ENCODE peak calls at places on chromosome 2, in seven cellular contexts. One of them, this sample, is unnamed. For H3K4me1, the result is how much of the 10 kb centered on the place peaks cover.

GRCh38 chr2:173553589-173553988 is 198.9 kb downstream of the CDCA7 start:
- DNase-seq in SK-N-SH: no peak
- DNase-seq in heart left ventricle: no peak
- DNase-seq in PC-3: peak
- DNase-seq in BE2C: no peak
- DNase-seq in heart right ventricle: no peak
- DNase-seq in breast epithelium: no peak
- DNase-seq in this sample: no peak

GRCh38 chr2:182186132-182186735 is 200.6 kb downstream of the PPP1R1C start:
- DNase-seq in BE2C: no peak
- DNase-seq in heart right ventricle: no peak
- DNase-seq in heart left ventricle: no peak
- DNase-seq in SK-N-SH: peak
- DNase-seq in breast epithelium: no peak
- DNase-seq in PC-3: peak
- DNase-seq in this sample: no peak

GRCh38 chr2:10269711-10270610 is 32.7 kb upstream of the HPCAL1 start:
- DNase-seq in heart left ventricle: no peak
- DNase-seq in BE2C: no peak
- DNase-seq in SK-N-SH: peak
- DNase-seq in breast epithelium: peak
- DNase-seq in heart right ventricle: no peak
- DNase-seq in PC-3: no peak
- DNase-seq in this sample: no peak

GRCh38 chr2:14560686-14561085 is 71.8 kb upstream of the LRATD1 start:
- DNase-seq in breast epithelium: no peak
- DNase-seq in PC-3: no peak
- DNase-seq in SK-N-SH: no peak
- DNase-seq in heart left ventricle: no peak
- DNase-seq in BE2C: no peak
- DNase-seq in heart right ventricle: no peak
- DNase-seq in this sample: no peak

GRCh38 chr2:132581917-132582316 is 88.1 kb downstream of the LYPD1 start:
- DNase-seq in breast epithelium: no peak
- DNase-seq in BE2C: no peak
- DNase-seq in SK-N-SH: no peak
- DNase-seq in heart left ventricle: no peak
- DNase-seq in heart right ventricle: no peak
- DNase-seq in PC-3: peak
- DNase-seq in this sample: no peak

GRCh38 chr2:182038579-182038978 is 52.9 kb downstream of the PPP1R1C start:
- DNase-seq in BE2C: no peak
- DNase-seq in breast epithelium: no peak
- DNase-seq in heart left ventricle: no peak
- DNase-seq in PC-3: peak
- DNase-seq in SK-N-SH: no peak
- DNase-seq in heart right ventricle: no peak
- DNase-seq in this sample: no peak

GRCh38 chr2:119308793-119309330 is 57.8 kb downstream of the C2orf76 start:
- DNase-seq in SK-N-SH: no peak
- DNase-seq in breast epithelium: no peak
- DNase-seq in PC-3: no peak
- DNase-seq in heart right ventricle: no peak
- DNase-seq in BE2C: no peak
- DNase-seq in heart left ventricle: no peak
- DNase-seq in this sample: no peak

GRCh38 chr2:207995887-207996286 is 29.4 kb downstream of the PLEKHM3 start:
- DNase-seq in SK-N-SH: no peak
- DNase-seq in PC-3: no peak
- DNase-seq in heart left ventricle: no peak
- DNase-seq in heart right ventricle: no peak
- DNase-seq in breast epithelium: no peak
- DNase-seq in BE2C: no peak
- DNase-seq in this sample: no peak

GRCh38 chr2:37631292-37631691 is 40.1 kb downstream of the CDC42EP3 start:
- DNase-seq in PC-3: no peak
- DNase-seq in heart right ventricle: no peak
- DNase-seq in BE2C: no peak
- DNase-seq in breast epithelium: no peak
- DNase-seq in SK-N-SH: no peak
- DNase-seq in heart left ventricle: no peak
- DNase-seq in this sample: no peak

GRCh38 chr2:136305517-136306192 is 187.7 kb upstream of the CXCR4 start:
- DNase-seq in SK-N-SH: no peak
- DNase-seq in BE2C: no peak
- DNase-seq in heart left ventricle: no peak
- DNase-seq in breast epithelium: no peak
- DNase-seq in heart right ventricle: no peak
- DNase-seq in PC-3: no peak
- DNase-seq in this sample: peak

GRCh38 chr2:9196637-9197036 is 10.0 kb upstream of the ASAP2 start:
- DNase-seq in SK-N-SH: no peak
- DNase-seq in PC-3: no peak
- DNase-seq in heart right ventricle: no peak
- DNase-seq in breast epithelium: no peak
- DNase-seq in heart left ventricle: no peak
- DNase-seq in BE2C: no peak
- DNase-seq in this sample: no peak

GRCh38 chr2:106232633-106233032 is 38.5 kb upstream of the UXS1 start:
- DNase-seq in BE2C: no peak
- DNase-seq in heart left ventricle: peak
- DNase-seq in SK-N-SH: no peak
- DNase-seq in breast epithelium: no peak
- DNase-seq in heart right ventricle: peak
- DNase-seq in PC-3: no peak
- DNase-seq in this sample: no peak

GRCh38 chr2:43724728-43725526 is 48.7 kb upstream of the C1GALT1C1L start:
- DNase-seq in heart left ventricle: no peak
- DNase-seq in BE2C: no peak
- DNase-seq in breast epithelium: no peak
- DNase-seq in PC-3: no peak
- DNase-seq in heart right ventricle: no peak
- DNase-seq in SK-N-SH: no peak
- DNase-seq in this sample: no peak

GRCh38 chr2:162475661-162476060 is 131.7 kb downstream of the GCA start:
- DNase-seq in PC-3: peak
- DNase-seq in heart left ventricle: no peak
- DNase-seq in heart right ventricle: no peak
- DNase-seq in BE2C: no peak
- DNase-seq in SK-N-SH: no peak
- DNase-seq in breast epithelium: no peak
- DNase-seq in this sample: no peak

GRCh38 chr2:26559556-26559955 is 81.6 kb downstream of the CIB4 start:
- DNase-seq in breast epithelium: no peak
- DNase-seq in BE2C: no peak
- DNase-seq in PC-3: no peak
- DNase-seq in heart left ventricle: no peak
- DNase-seq in SK-N-SH: no peak
- DNase-seq in heart right ventricle: no peak
- DNase-seq in this sample: no peak

GRCh38 chr2:225037374-225038075 is 4.7 kb downstream of the DOCK10 start:
- DNase-seq in heart left ventricle: no peak
- DNase-seq in SK-N-SH: no peak
- DNase-seq in breast epithelium: no peak
- DNase-seq in BE2C: no peak
- DNase-seq in PC-3: no peak
- DNase-seq in heart right ventricle: no peak
- DNase-seq in this sample: no peak

GRCh38 chr2:97656905-97657587 is 6.8 kb downstream of the ACTR1B start:
- DNase-seq in heart right ventricle: no peak
- DNase-seq in BE2C: no peak
- DNase-seq in PC-3: no peak
- DNase-seq in heart left ventricle: no peak
- DNase-seq in breast epithelium: no peak
- DNase-seq in SK-N-SH: no peak
- DNase-seq in this sample: no peak

GRCh38 chr2:86297382-86298147 is 39.9 kb downstream of the REEP1 start:
- DNase-seq in PC-3: no peak
- DNase-seq in breast epithelium: no peak
- DNase-seq in BE2C: no peak
- DNase-seq in heart left ventricle: no peak
- DNase-seq in heart right ventricle: no peak
- DNase-seq in SK-N-SH: no peak
- DNase-seq in this sample: no peak
- TF ChIP-seq CTCF in PC-3: peak
- TF ChIP-seq CTCF in breast epithelium: no peak
- TF ChIP-seq CTCF in BE2C: no peak
- TF ChIP-seq CTCF in heart left ventricle: no peak
- TF ChIP-seq CTCF in heart right ventricle: peak
- TF ChIP-seq CTCF in SK-N-SH: peak
- TF ChIP-seq CTCF in this sample: no peak

GRCh38 chr2:218223046-218223445 is 6.1 kb downstream of the ARPC2 start:
- DNase-seq in heart left ventricle: no peak
- DNase-seq in breast epithelium: no peak
- DNase-seq in BE2C: peak
- DNase-seq in SK-N-SH: no peak
- DNase-seq in heart right ventricle: no peak
- DNase-seq in PC-3: no peak
- DNase-seq in this sample: peak

GRCh38 chr2:218221015-218221414 is 4.0 kb downstream of the ARPC2 start:
- DNase-seq in SK-N-SH: peak
- DNase-seq in heart left ventricle: no peak
- DNase-seq in breast epithelium: no peak
- DNase-seq in BE2C: no peak
- DNase-seq in PC-3: no peak
- DNase-seq in heart right ventricle: peak
- DNase-seq in this sample: no peak

GRCh38 chr2:218218409-218219185 is 1.6 kb downstream of the ARPC2 start:
- DNase-seq in heart right ventricle: no peak
- DNase-seq in heart left ventricle: no peak
- DNase-seq in PC-3: no peak
- DNase-seq in SK-N-SH: peak
- DNase-seq in BE2C: no peak
- DNase-seq in breast epithelium: no peak
- DNase-seq in this sample: peak

GRCh38 chr2:218217366-218218309 is 649 bp downstream of the ARPC2 start:
- DNase-seq in heart right ventricle: peak
- DNase-seq in PC-3: peak
- DNase-seq in breast epithelium: peak
- DNase-seq in heart left ventricle: peak
- DNase-seq in SK-N-SH: peak
- DNase-seq in BE2C: peak
- DNase-seq in this sample: peak

DNA sequence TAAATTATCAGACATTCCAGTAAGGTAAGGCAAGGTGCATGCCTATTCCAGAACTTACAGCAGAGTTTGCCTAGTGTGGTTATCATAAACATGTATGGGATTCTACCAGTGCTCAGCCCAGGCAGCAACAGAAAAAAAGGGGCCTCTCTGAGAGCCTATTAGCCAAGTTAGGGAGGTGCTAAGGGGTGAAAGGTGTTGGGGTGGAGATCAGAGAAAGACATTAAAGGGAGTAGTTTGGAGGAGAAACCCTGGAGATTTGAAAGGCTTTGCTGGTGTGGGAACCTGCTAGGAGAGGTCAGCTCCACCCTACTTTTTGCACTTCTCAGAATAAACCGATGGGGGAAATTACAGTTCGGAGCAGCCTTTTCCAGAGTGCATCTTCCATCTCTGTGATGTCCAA is 2.9 kb downstream of the ARPC2 start:
- DNase-seq in breast epithelium: no peak
- DNase-seq in heart left ventricle: no peak
- DNase-seq in PC-3: no peak
- DNase-seq in BE2C: no peak
- DNase-seq in SK-N-SH: no peak
- DNase-seq in heart right ventricle: no peak
- DNase-seq in this sample: no peak
- H3K4me1 ChIP-seq in breast epithelium: under half
- H3K4me1 ChIP-seq in heart left ventricle: half or more
- H3K4me1 ChIP-seq in PC-3: under half
- H3K4me1 ChIP-seq in BE2C: under half
- H3K4me1 ChIP-seq in SK-N-SH: under half
- H3K4me1 ChIP-seq in heart right ventricle: under half
- H3K4me1 ChIP-seq in this sample: half or more

GRCh38 chr2:241692448-241692847 is 5.8 kb upstream of the DTYMK start:
- DNase-seq in BE2C: no peak
- DNase-seq in breast epithelium: no peak
- DNase-seq in PC-3: peak
- DNase-seq in heart right ventricle: no peak
- DNase-seq in heart left ventricle: no peak
- DNase-seq in SK-N-SH: no peak
- DNase-seq in this sample: no peak

GRCh38 chr2:241686322-241686648 is 330 bp downstream of the DTYMK start:
- DNase-seq in heart right ventricle: no peak
- DNase-seq in heart left ventricle: no peak
- DNase-seq in SK-N-SH: no peak
- DNase-seq in BE2C: no peak
- DNase-seq in PC-3: no peak
- DNase-seq in breast epithelium: no peak
- DNase-seq in this sample: no peak

GRCh38 chr2:241689306-241689705 is 2.7 kb upstream of the DTYMK start:
- DNase-seq in heart left ventricle: no peak
- DNase-seq in heart right ventricle: no peak
- DNase-seq in BE2C: no peak
- DNase-seq in PC-3: no peak
- DNase-seq in breast epithelium: no peak
- DNase-seq in SK-N-SH: no peak
- DNase-seq in this sample: no peak

GRCh38 chr2:241686649-241687425 is at the start of gene DTYMK:
- DNase-seq in SK-N-SH: peak
- DNase-seq in BE2C: peak
- DNase-seq in PC-3: peak
- DNase-seq in heart left ventricle: peak
- DNase-seq in heart right ventricle: peak
- DNase-seq in breast epithelium: peak
- DNase-seq in this sample: peak

GRCh38 chr2:241690202-241690717 is 3.6 kb upstream of the DTYMK start:
- DNase-seq in BE2C: no peak
- DNase-seq in heart right ventricle: no peak
- DNase-seq in heart left ventricle: no peak
- DNase-seq in PC-3: no peak
- DNase-seq in breast epithelium: no peak
- DNase-seq in SK-N-SH: no peak
- DNase-seq in this sample: no peak
- H3K4me3 ChIP-seq in BE2C: no peak
- H3K4me3 ChIP-seq in heart right ventricle: no peak
- H3K4me3 ChIP-seq in heart left ventricle: no peak
- H3K4me3 ChIP-seq in PC-3: no peak
- H3K4me3 ChIP-seq in breast epithelium: no peak
- H3K4me3 ChIP-seq in SK-N-SH: no peak
- H3K4me3 ChIP-seq in this sample: no peak

DNA sequence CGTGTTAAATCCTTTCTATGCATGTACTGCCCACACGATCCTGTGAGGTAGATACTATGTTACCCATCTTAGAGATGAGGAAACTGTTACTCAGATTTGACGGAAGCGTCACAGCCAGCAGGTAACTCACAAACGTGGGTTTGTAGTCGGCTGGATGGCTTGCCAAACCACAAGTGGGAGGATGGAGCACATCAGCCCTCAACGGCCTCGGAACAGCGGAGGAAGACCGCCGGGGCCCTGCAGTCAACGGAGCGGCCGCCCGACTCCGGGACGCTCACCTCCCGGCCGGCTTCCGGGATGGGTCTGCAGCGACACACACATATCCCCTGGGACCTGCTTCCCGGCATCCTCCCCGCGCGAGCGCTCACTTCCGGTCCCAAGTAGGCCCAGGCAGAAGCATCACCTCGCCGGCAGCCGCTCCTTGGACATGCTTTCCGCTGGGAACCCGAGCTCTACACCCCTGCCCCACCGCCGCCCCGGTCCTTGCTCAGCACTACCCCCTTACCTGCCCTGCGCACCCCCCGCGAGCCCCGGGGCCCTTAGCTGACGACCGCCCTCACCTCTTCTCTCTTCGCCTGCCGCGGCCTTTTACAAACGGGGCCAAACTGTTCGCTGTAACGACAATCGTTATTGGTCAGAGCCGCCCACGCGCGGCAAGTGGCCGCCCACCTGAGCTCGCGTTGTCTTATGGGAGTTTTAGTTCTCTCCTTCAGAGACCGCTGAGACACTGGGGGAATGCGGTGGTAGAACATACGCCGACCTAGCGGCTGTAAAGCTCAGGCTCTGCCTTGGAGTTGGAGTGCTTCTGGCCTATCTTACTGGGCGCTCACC is at the start of gene C2orf42:
- DNase-seq in PC-3: peak
- DNase-seq in heart left ventricle: peak
- DNase-seq in breast epithelium: peak
- DNase-seq in BE2C: peak
- DNase-seq in heart right ventricle: peak
- DNase-seq in SK-N-SH: peak
- DNase-seq in this sample: peak
- TF ChIP-seq CTCF in PC-3: no peak
- TF ChIP-seq CTCF in heart left ventricle: no peak
- TF ChIP-seq CTCF in breast epithelium: peak
- TF ChIP-seq CTCF in BE2C: no peak
- TF ChIP-seq CTCF in heart right ventricle: peak
- TF ChIP-seq CTCF in SK-N-SH: peak
- TF ChIP-seq CTCF in this sample: no peak